ENCODE peak calls at places on chromosome 16, in six cellular contexts. One of them, this sample, is unnamed.

GRCh38 chr16:58513874-58514273 is 1.4 kb upstream of the SETD6 start:
- DNase-seq in A549: no peak
- DNase-seq in tibial artery: no peak
- DNase-seq in GM23338: no peak
- DNase-seq in IMR-90: peak
- DNase-seq in Panc1: no peak
- DNase-seq in this sample: no peak

GRCh38 chr16:54957403-54957802 is 26.7 kb downstream of the IRX5 start:
- DNase-seq in GM23338: peak
- DNase-seq in A549: peak
- DNase-seq in Panc1: peak
- DNase-seq in IMR-90: no peak
- DNase-seq in tibial artery: no peak
- DNase-seq in this sample: no peak

GRCh38 chr16:73890524-73891500 is 405.8 kb upstream of the PSMD7 start:
- DNase-seq in Panc1: no peak
- DNase-seq in tibial artery: no peak
- DNase-seq in IMR-90: peak
- DNase-seq in A549: no peak
- DNase-seq in GM23338: peak
- DNase-seq in this sample: no peak

GRCh38 chr16:761580-761979 is 1.0 kb downstream of the MSLN start:
- DNase-seq in GM23338: no peak
- DNase-seq in tibial artery: no peak
- DNase-seq in Panc1: no peak
- DNase-seq in A549: no peak
- DNase-seq in IMR-90: no peak
- DNase-seq in this sample: no peak

GRCh38 chr16:70455910-70456309 is 1.5 kb downstream of the FCSK start:
- DNase-seq in GM23338: no peak
- DNase-seq in A549: peak
- DNase-seq in Panc1: no peak
- DNase-seq in IMR-90: no peak
- DNase-seq in tibial artery: no peak
- DNase-seq in this sample: no peak

GRCh38 chr16:23514381-23515152 is 4.3 kb upstream of the GGA2 start:
- DNase-seq in Panc1: no peak
- DNase-seq in tibial artery: peak
- DNase-seq in A549: no peak
- DNase-seq in IMR-90: no peak
- DNase-seq in GM23338: no peak
- DNase-seq in this sample: no peak

GRCh38 chr16:610513-611381 is 20.0 kb upstream of the WFIKKN1 start:
- DNase-seq in tibial artery: no peak
- DNase-seq in IMR-90: no peak
- DNase-seq in GM23338: peak
- DNase-seq in A549: no peak
- DNase-seq in Panc1: no peak
- DNase-seq in this sample: no peak

GRCh38 chr16:69132424-69133252 is at the start of the genes CHTF8 and UTP4:
- DNase-seq in GM23338: peak
- DNase-seq in tibial artery: peak
- DNase-seq in Panc1: no peak
- DNase-seq in A549: peak
- DNase-seq in IMR-90: peak
- DNase-seq in this sample: peak

GRCh38 chr16:82700541-82701240 is 73.9 kb downstream of the CDH13 start:
- DNase-seq in GM23338: no peak
- DNase-seq in Panc1: no peak
- DNase-seq in A549: no peak
- DNase-seq in IMR-90: peak
- DNase-seq in tibial artery: no peak
- DNase-seq in this sample: no peak

GRCh38 chr16:59633996-59634579 is 900.0 kb upstream of the GOT2 start:
- DNase-seq in tibial artery: no peak
- DNase-seq in Panc1: no peak
- DNase-seq in GM23338: no peak
- DNase-seq in A549: peak
- DNase-seq in IMR-90: peak
- DNase-seq in this sample: no peak

GRCh38 chr16:69481901-69482341 is 57.5 kb downstream of the CYB5B start:
- DNase-seq in A549: no peak
- DNase-seq in tibial artery: peak
- DNase-seq in GM23338: peak
- DNase-seq in IMR-90: peak
- DNase-seq in Panc1: no peak
- DNase-seq in this sample: peak

GRCh38 chr16:68249361-68249760 is 4.2 kb downstream of the PLA2G15 start:
- DNase-seq in Panc1: no peak
- DNase-seq in GM23338: no peak
- DNase-seq in IMR-90: no peak
- DNase-seq in A549: no peak
- DNase-seq in tibial artery: no peak
- DNase-seq in this sample: no peak

GRCh38 chr16:80852261-80852872 is 48.0 kb upstream of the CDYL2 start:
- DNase-seq in Panc1: no peak
- DNase-seq in A549: peak
- DNase-seq in tibial artery: no peak
- DNase-seq in IMR-90: peak
- DNase-seq in GM23338: peak
- DNase-seq in this sample: no peak

GRCh38 chr16:74107795-74108610 is 188.6 kb upstream of the PSMD7 start:
- DNase-seq in tibial artery: no peak
- DNase-seq in GM23338: peak
- DNase-seq in IMR-90: peak
- DNase-seq in A549: peak
- DNase-seq in Panc1: peak
- DNase-seq in this sample: no peak

GRCh38 chr16:24775455-24775854 is 46.0 kb downstream of the TNRC6A start:
- DNase-seq in IMR-90: peak
- DNase-seq in A549: no peak
- DNase-seq in Panc1: no peak
- DNase-seq in GM23338: no peak
- DNase-seq in tibial artery: no peak
- DNase-seq in this sample: no peak

GRCh38 chr16:28267356-28267755 is 25.0 kb upstream of the SBK1 start:
- DNase-seq in A549: no peak
- DNase-seq in Panc1: no peak
- DNase-seq in IMR-90: no peak
- DNase-seq in tibial artery: no peak
- DNase-seq in GM23338: no peak
- DNase-seq in this sample: no peak

GRCh38 chr16:25635449-25635848 is 56.3 kb upstream of the HS3ST4 start:
- DNase-seq in IMR-90: no peak
- DNase-seq in A549: no peak
- DNase-seq in GM23338: no peak
- DNase-seq in Panc1: no peak
- DNase-seq in tibial artery: no peak
- DNase-seq in this sample: no peak

GRCh38 chr16:53692146-53692545 is 11.5 kb downstream of the RPGRIP1L start:
- DNase-seq in tibial artery: no peak
- DNase-seq in Panc1: no peak
- DNase-seq in A549: peak
- DNase-seq in IMR-90: no peak
- DNase-seq in GM23338: peak
- DNase-seq in this sample: no peak

GRCh38 chr16:22262460-22262859 is 34.7 kb upstream of the POLR3E start:
- DNase-seq in GM23338: no peak
- DNase-seq in A549: no peak
- DNase-seq in tibial artery: no peak
- DNase-seq in IMR-90: peak
- DNase-seq in Panc1: no peak
- DNase-seq in this sample: no peak

GRCh38 chr16:69798466-69798865 is 36.3 kb downstream of the WWP2 start:
- DNase-seq in GM23338: peak
- DNase-seq in IMR-90: peak
- DNase-seq in tibial artery: no peak
- DNase-seq in Panc1: no peak
- DNase-seq in A549: no peak
- DNase-seq in this sample: peak

GRCh38 chr16:75727221-75727620 is 931 bp upstream of the CPHXL start:
- DNase-seq in A549: no peak
- DNase-seq in Panc1: no peak
- DNase-seq in tibial artery: no peak
- DNase-seq in IMR-90: no peak
- DNase-seq in GM23338: no peak
- DNase-seq in this sample: no peak

GRCh38 chr16:2512920-2513404 is 790 bp upstream of the ATP6V0C start:
- DNase-seq in tibial artery: no peak
- DNase-seq in IMR-90: no peak
- DNase-seq in A549: no peak
- DNase-seq in GM23338: peak
- DNase-seq in Panc1: no peak
- DNase-seq in this sample: no peak

GRCh38 chr16:27308792-27309191 is 5.0 kb upstream of the IL4R start:
- DNase-seq in IMR-90: no peak
- DNase-seq in tibial artery: no peak
- DNase-seq in GM23338: no peak
- DNase-seq in Panc1: no peak
- DNase-seq in A549: no peak
- DNase-seq in this sample: no peak

GRCh38 chr16:64282181-64282580 is 839.7 kb downstream of the CDH11 start:
- DNase-seq in tibial artery: no peak
- DNase-seq in IMR-90: no peak
- DNase-seq in Panc1: no peak
- DNase-seq in A549: no peak
- DNase-seq in GM23338: no peak
- DNase-seq in this sample: no peak

GRCh38 chr16:64292953-64293352 is 828.9 kb downstream of the CDH11 start:
- DNase-seq in IMR-90: no peak
- DNase-seq in Panc1: no peak
- DNase-seq in A549: no peak
- DNase-seq in GM23338: no peak
- DNase-seq in tibial artery: no peak
- DNase-seq in this sample: no peak

GRCh38 chr16:64290461-64290860 is 831.4 kb downstream of the CDH11 start:
- DNase-seq in IMR-90: no peak
- DNase-seq in A549: no peak
- DNase-seq in tibial artery: no peak
- DNase-seq in GM23338: no peak
- DNase-seq in Panc1: no peak
- DNase-seq in this sample: no peak

DNA sequence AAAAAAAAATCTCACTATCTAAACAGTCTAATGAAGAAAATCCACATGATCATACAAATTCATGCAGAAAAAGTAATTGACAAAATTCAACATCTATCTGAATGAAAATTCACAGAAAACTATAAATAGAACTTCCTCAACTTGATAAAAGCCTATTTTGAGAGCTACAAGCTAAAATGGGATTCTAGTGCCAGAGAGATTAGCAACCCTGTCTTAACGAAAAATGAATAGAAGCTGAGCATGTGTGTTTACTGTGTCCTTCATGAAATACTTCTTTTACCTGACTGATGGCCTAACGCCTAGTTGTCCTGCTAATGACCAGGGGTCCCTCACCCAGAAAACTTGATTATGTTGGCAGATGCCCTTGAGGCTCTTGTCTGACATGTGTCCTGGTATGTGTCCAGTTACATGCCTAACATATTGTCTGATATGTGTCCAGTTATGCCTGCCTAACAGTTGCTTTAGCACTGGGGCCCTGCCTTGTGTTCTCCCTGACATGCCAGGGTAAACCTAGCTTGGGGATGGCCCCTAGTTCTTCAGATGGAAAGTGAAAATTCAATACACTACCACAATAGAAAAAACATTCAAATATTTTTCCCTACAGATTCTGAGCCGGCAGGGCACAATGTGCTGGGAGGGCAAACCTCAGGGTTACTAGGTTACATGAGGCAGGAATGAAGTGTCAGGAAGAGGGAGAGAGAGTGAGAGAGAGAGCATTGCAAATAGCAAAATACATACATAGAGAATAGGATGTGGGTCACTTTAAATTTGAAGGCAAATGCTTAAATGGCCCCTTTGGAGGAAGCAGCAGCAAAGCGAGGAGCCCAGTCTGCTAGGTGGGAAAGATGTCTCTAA is 834.0 kb downstream of the CDH11 start:
- DNase-seq in tibial artery: no peak
- DNase-seq in Panc1: no peak
- DNase-seq in GM23338: no peak
- DNase-seq in IMR-90: no peak
- DNase-seq in A549: no peak
- DNase-seq in this sample: no peak
- TF ChIP-seq CTCF in tibial artery: no peak
- TF ChIP-seq CTCF in Panc1: no peak
- TF ChIP-seq CTCF in GM23338: no peak
- TF ChIP-seq CTCF in IMR-90: no peak
- TF ChIP-seq CTCF in A549: no peak
- TF ChIP-seq CTCF in this sample: no peak

DNA sequence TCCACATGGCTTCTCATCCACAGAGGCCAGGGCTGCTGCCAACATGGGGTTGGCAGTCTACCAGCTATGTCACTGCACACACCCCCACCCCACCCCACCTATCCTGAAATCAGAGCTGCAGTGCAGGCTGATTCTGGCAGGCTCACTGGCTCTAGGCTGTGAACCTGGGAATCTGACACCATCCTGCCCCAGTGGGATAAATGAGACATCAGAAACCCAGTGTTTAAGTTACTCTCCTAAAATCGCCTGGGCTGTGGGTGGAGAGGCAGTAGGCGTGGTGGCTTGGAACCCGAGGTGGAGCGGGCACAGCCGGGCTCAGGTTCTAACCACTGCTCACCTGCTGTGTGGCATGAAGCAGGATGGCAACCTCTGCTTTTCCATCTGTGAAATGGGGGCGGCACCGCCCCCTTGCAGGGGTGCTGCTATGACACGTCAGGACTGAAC is 5.6 kb downstream of the SLC38A8 start:
- DNase-seq in Panc1: no peak
- DNase-seq in tibial artery: no peak
- DNase-seq in IMR-90: no peak
- DNase-seq in GM23338: no peak
- DNase-seq in A549: no peak
- DNase-seq in this sample: no peak
- H3K27ac ChIP-seq in Panc1: no peak
- H3K27ac ChIP-seq in tibial artery: no peak
- H3K27ac ChIP-seq in IMR-90: no peak
- H3K27ac ChIP-seq in GM23338: no peak
- H3K27ac ChIP-seq in A549: no peak
- H3K27ac ChIP-seq in this sample: no peak

GRCh38 chr16:17474572-17474971 is 3.8 kb upstream of the XYLT1 start:
- DNase-seq in IMR-90: no peak
- DNase-seq in tibial artery: peak
- DNase-seq in Panc1: no peak
- DNase-seq in A549: no peak
- DNase-seq in GM23338: no peak
- DNase-seq in this sample: no peak
- H3K4me3 ChIP-seq in IMR-90: no peak
- H3K4me3 ChIP-seq in tibial artery: no peak
- H3K4me3 ChIP-seq in Panc1: no peak
- H3K4me3 ChIP-seq in A549: no peak
- H3K4me3 ChIP-seq in GM23338: no peak
- H3K4me3 ChIP-seq in this sample: no peak

DNA sequence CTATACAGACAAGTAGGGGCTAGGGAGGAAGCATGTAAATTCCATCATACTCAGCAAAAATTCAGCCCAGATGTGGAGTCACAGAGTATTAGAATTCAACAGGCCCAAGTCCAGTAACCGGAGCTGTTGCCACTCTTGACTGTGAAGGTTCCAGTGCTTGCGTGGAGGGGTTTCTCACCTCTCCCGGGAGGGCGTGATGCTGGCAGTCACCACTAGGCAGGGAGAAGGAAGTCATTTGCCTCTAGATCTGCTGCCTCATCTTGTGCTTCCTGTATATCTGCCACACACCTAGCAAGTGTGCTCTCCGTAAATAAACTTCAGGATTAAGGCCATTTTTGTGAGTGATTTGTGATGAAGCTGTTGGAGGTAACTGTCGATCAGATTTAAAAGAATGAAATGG is 1.0 kb upstream of the CKLF start:
- DNase-seq in IMR-90: peak
- DNase-seq in tibial artery: no peak
- DNase-seq in A549: peak
- DNase-seq in GM23338: peak
- DNase-seq in Panc1: no peak
- DNase-seq in this sample: no peak
- TF ChIP-seq CTCF in IMR-90: peak
- TF ChIP-seq CTCF in tibial artery: peak
- TF ChIP-seq CTCF in A549: no peak
- TF ChIP-seq CTCF in GM23338: peak
- TF ChIP-seq CTCF in Panc1: peak
- TF ChIP-seq CTCF in this sample: no peak

This sample was measured in dorsolateral prefrontal cortex.